ENCODE peak calls at places on chromosomes 11 and 22, in nine cellular contexts. N is astrocyte of the spinal cord; K is NCI-H526; Z is NCI-H524; W is activated CD4-positive, alpha-beta T cell treated with anti-CD3 and anti-CD28 coated beads, Interleukin-2, amount 10 ng/mL, durations not matched to agents 7 days and 5 days; A is left ventricle myocardium inferior; H is hypothalamus; U is SJCRH30; S is pancreas. V is an unnamed sample.

GRCh38 chr11:70769106-70769505 is 370.8 kb downstream of the CTTN start:
- DNase-seq in U (no peak), S (no peak), H (no peak), A (no peak), W (no peak), N (no peak), K (no peak), Z (no peak), V (no peak)

GRCh38 chr22:44237290-44237689 is 56.6 kb downstream of the PARVG start:
- DNase-seq in W (no peak), H (no peak), N (no peak), Z (no peak), K (no peak), A (no peak), U (no peak), S (no peak), V (no peak)

GRCh38 chr22:29139965-29140782 is 65.5 kb upstream of the EMID1 start:
- DNase-seq in K (no peak), N (no peak), W (no peak), S (no peak), A (no peak), H (no peak), Z (no peak), U (no peak), V (no peak)

GRCh38 chr11:86176165-86176884 is 68.2 kb upstream of the EED start:
- DNase-seq in W (peak; percentile 37), Z (no peak), S (no peak), U (no peak), A (no peak), K (no peak), H (no peak), N (peak; percentile 44), V (no peak)

GRCh38 chr11:17479284-17480214 is 2.9 kb upstream of the ABCC8 start:
- DNase-seq in H (peak; percentile 10), S (no peak), W (no peak), K (peak; percentile 57), N (peak; percentile 10), Z (peak; percentile 68), U (peak; percentile 45), A (no peak), V (no peak)

GRCh38 chr11:111440416-111441205 is 61.5 kb upstream of the POU2AF1 start:
- DNase-seq in H (no peak), N (no peak), W (no peak), U (no peak), A (no peak), S (peak; percentile 91), Z (no peak), K (no peak), V (no peak)

GRCh38 chr22:46635756-46636155 is 15.6 kb downstream of the GRAMD4 start:
- DNase-seq in Z (no peak), U (no peak), W (no peak), N (no peak), H (no peak), S (no peak), A (no peak), K (no peak), V (no peak)

GRCh38 chr11:80702264-80702663 is 1261.4 kb upstream of the TENM4 start:
- DNase-seq in K (no peak), N (no peak), A (no peak), W (no peak), U (no peak), S (no peak), H (no peak), Z (no peak), V (no peak)

GRCh38 chr11:119608201-119608600 is 120.8 kb downstream of the NECTIN1 start:
- DNase-seq in Z (no peak), H (no peak), K (no peak), S (no peak), W (no peak), A (no peak), U (no peak), N (no peak), V (no peak)

V was measured in RWPE2.